ENCODE peak calls at places on chromosome 7, in six cellular contexts. X is HepG2, E is SK-N-SH, S is GM12878, T is H1, A is K562. F is an unnamed sample.

GRCh38 chr7:157543276-157543675 is 206.5 kb downstream of the DNAJB6 start:
- DNase-seq in X (no peak), E (no peak), S (no peak), T (no peak), A (no peak), F (no peak)

GRCh38 chr7:105838273-105839141 is 37.9 kb downstream of the ATXN7L1 start:
- DNase-seq in X (no peak), E (peak), S (no peak), T (no peak), A (no peak), F (no peak)

GRCh38 chr7:151687523-151688235 is 168.0 kb upstream of the RHEB start:
- DNase-seq in X (peak), E (peak), S (no peak), T (peak), A (peak), F (no peak)

GRCh38 chr7:92061154-92061553 is 73.1 kb downstream of the CYP51A1 start:
- DNase-seq in X (no peak), E (no peak), S (no peak), T (no peak), A (no peak), F (peak)

GRCh38 chr7:153567426-153567825 is 484.8 kb upstream of the DPP6 start:
- DNase-seq in X (no peak), E (no peak), S (no peak), T (no peak), A (no peak), F (no peak)

GRCh38 chr7:84975586-84976185 is 211.2 kb downstream of the SEMA3D start:
- DNase-seq in X (no peak), E (no peak), S (no peak), T (no peak), A (no peak), F (no peak)

GRCh38 chr7:68925241-68925640 is 673.0 kb upstream of the AUTS2 start:
- DNase-seq in X (no peak), E (no peak), S (no peak), T (no peak), A (no peak), F (no peak)

GRCh38 chr7:28630350-28630749 is 218.0 kb downstream of the CREB5 start:
- DNase-seq in X (no peak), E (no peak), S (no peak), T (no peak), A (no peak), F (no peak)

GRCh38 chr7:106618480-106618879 is 42.5 kb downstream of the CCDC71L start:
- DNase-seq in X (no peak), E (no peak), S (no peak), T (no peak), A (no peak), F (no peak)

GRCh38 chr7:18855796-18856195 is 261.6 kb downstream of the TWIST1 start:
- DNase-seq in X (no peak), E (no peak), S (no peak), T (no peak), A (no peak), F (no peak)

GRCh38 chr7:143256325-143256724 is 6.9 kb upstream of the GSTK1 start:
- DNase-seq in X (no peak), E (no peak), S (no peak), T (no peak), A (peak), F (no peak)

GRCh38 chr7:42527004-42527403 is 290.0 kb upstream of the GLI3 start:
- DNase-seq in X (no peak), E (no peak), S (no peak), T (no peak), A (no peak), F (no peak)

GRCh38 chr7:157613575-157614322 is 276.9 kb downstream of the DNAJB6 start:
- DNase-seq in X (no peak), E (no peak), S (no peak), T (no peak), A (no peak), F (no peak)

GRCh38 chr7:131131746-131132431 is 195.8 kb upstream of the MKLN1 start:
- DNase-seq in X (no peak), E (no peak), S (no peak), T (no peak), A (no peak), F (no peak)

GRCh38 chr7:135774284-135774683 is 25.7 kb upstream of the FAM180A start:
- DNase-seq in X (peak), E (no peak), S (no peak), T (no peak), A (no peak), F (no peak)

GRCh38 chr7:131326576-131326975 is 1.1 kb upstream of the MKLN1 start:
- DNase-seq in X (peak), E (no peak), S (no peak), T (no peak), A (no peak), F (no peak)

GRCh38 chr7:91079491-91079890 is 184.7 kb upstream of the FZD1 start:
- DNase-seq in X (no peak), E (no peak), S (no peak), T (no peak), A (no peak), F (no peak)

GRCh38 chr7:155198206-155198892 is 99.3 kb upstream of the INSIG1 start:
- DNase-seq in X (no peak), E (no peak), S (no peak), T (no peak), A (no peak), F (no peak)

GRCh38 chr7:11233871-11234270 is 260.2 kb downstream of the PHF14 start:
- DNase-seq in X (no peak), E (no peak), S (no peak), T (no peak), A (no peak), F (no peak)

GRCh38 chr7:155788616-155789000 is 23.7 kb downstream of the SHH start:
- DNase-seq in X (no peak), E (peak), S (no peak), T (no peak), A (no peak), F (no peak)

GRCh38 chr7:70738080-70738479 is 393.9 kb upstream of the GALNT17 start:
- DNase-seq in X (no peak), E (no peak), S (no peak), T (no peak), A (no peak), F (no peak)

GRCh38 chr7:143410523-143411004 is 1.9 kb upstream of the EPHA1 start:
- DNase-seq in X (no peak), E (no peak), S (no peak), T (peak), A (no peak), F (peak)

GRCh38 chr7:155190608-155191536 is 106.8 kb upstream of the INSIG1 start:
- DNase-seq in X (no peak), E (peak), S (no peak), T (no peak), A (peak), F (no peak)

GRCh38 chr7:154794147-154794780 is 208.7 kb downstream of the PAXIP1 start:
- DNase-seq in X (no peak), E (no peak), S (no peak), T (no peak), A (peak), F (peak)

GRCh38 chr7:150610193-150610592 is 22.0 kb downstream of the GIMAP6 start:
- DNase-seq in X (no peak), E (no peak), S (no peak), T (no peak), A (no peak), F (no peak)

GRCh38 chr7:41238851-41239331 is 464.0 kb downstream of the INHBA start:
- DNase-seq in X (no peak), E (no peak), S (no peak), T (no peak), A (no peak), F (no peak)

GRCh38 chr7:77799078-77799964 is 748 bp downstream of the PHTF2 start:
- DNase-seq in X (no peak), E (peak), S (no peak), T (no peak), A (peak), F (peak)

GRCh38 chr7:127932496-127932895 is 98.7 kb downstream of the LRRC4 start:
- DNase-seq in X (no peak), E (no peak), S (no peak), T (no peak), A (no peak), F (no peak)

GRCh38 chr7:39733881-39734571 is 110.7 kb downstream of the RALA start:
- DNase-seq in X (peak), E (no peak), S (no peak), T (no peak), A (no peak), F (no peak)

GRCh38 chr7:80929619-80930018 is 10.8 kb upstream of the SEMA3C start:
- DNase-seq in X (no peak), E (no peak), S (no peak), T (no peak), A (no peak), F (no peak)

GRCh38 chr7:2805213-2806003 is 38.7 kb downstream of the GNA12 start:
- DNase-seq in X (peak), E (no peak), S (no peak), T (no peak), A (peak), F (no peak)

GRCh38 chr7:17732083-17732482 is 208.2 kb downstream of the SNX13 start:
- DNase-seq in X (no peak), E (no peak), S (no peak), T (no peak), A (no peak), F (no peak)

GRCh38 chr7:2521341-2521745 is 1.8 kb downstream of the LFNG start:
- DNase-seq in X (no peak), E (no peak), S (no peak), T (no peak), A (no peak), F (no peak)

GRCh38 chr7:33932832-33933468 is 27.6 kb downstream of the BMPER start:
- DNase-seq in X (peak), E (peak), S (no peak), T (peak), A (peak), F (peak)

GRCh38 chr7:40885503-40885902 is 750.7 kb downstream of the SUGCT start:
- DNase-seq in X (no peak), E (no peak), S (no peak), T (no peak), A (no peak), F (no peak)

GRCh38 chr7:8212638-8213037 is 49.3 kb downstream of the ICA1 start:
- DNase-seq in X (no peak), E (no peak), S (no peak), T (no peak), A (no peak), F (no peak)

GRCh38 chr7:101705327-101705726 is 76.2 kb upstream of the MYL10 start:
- DNase-seq in X (no peak), E (no peak), S (no peak), T (no peak), A (no peak), F (peak)

GRCh38 chr7:157712666-157713235 is 375.9 kb downstream of the DNAJB6 start:
- DNase-seq in X (no peak), E (no peak), S (no peak), T (no peak), A (no peak), F (no peak)

GRCh38 chr7:134485202-134485601 is 26.3 kb upstream of the AKR1B1 start:
- DNase-seq in X (no peak), E (no peak), S (no peak), T (no peak), A (no peak), F (no peak)

GRCh38 chr7:111077001-111077400 is 13.9 kb upstream of the LRRN3 start:
- DNase-seq in X (no peak), E (no peak), S (no peak), T (no peak), A (no peak), F (no peak)
- TF ChIP-seq GABPA in X (no peak), E (no peak), S (no peak), T (no peak), A (no peak), F (no peak)

GRCh38 chr7:149373089-149373488 is 87.8 kb downstream of the ZNF777 start:
- DNase-seq in X (no peak), E (no peak), S (no peak), T (no peak), A (no peak), F (no peak)

GRCh38 chr7:149379625-149380024 is 81.2 kb downstream of the ZNF777 start:
- DNase-seq in X (no peak), E (no peak), S (no peak), T (no peak), A (no peak), F (no peak)

GRCh38 chr7:149375234-149376008 is 85.4 kb downstream of the ZNF777 start:
- DNase-seq in X (no peak), E (no peak), S (no peak), T (no peak), A (no peak), F (no peak)

GRCh38 chr7:149381245-149381644 is 79.6 kb downstream of the ZNF777 start:
- DNase-seq in X (no peak), E (no peak), S (no peak), T (no peak), A (no peak), F (no peak)

GRCh38 chr7:149377386-149377785 is 83.5 kb downstream of the ZNF777 start:
- DNase-seq in X (no peak), E (no peak), S (no peak), T (no peak), A (no peak), F (no peak)
- TF ChIP-seq GABPA in X (no peak), E (no peak), S (no peak), T (no peak), A (no peak), F (no peak)

DNA sequence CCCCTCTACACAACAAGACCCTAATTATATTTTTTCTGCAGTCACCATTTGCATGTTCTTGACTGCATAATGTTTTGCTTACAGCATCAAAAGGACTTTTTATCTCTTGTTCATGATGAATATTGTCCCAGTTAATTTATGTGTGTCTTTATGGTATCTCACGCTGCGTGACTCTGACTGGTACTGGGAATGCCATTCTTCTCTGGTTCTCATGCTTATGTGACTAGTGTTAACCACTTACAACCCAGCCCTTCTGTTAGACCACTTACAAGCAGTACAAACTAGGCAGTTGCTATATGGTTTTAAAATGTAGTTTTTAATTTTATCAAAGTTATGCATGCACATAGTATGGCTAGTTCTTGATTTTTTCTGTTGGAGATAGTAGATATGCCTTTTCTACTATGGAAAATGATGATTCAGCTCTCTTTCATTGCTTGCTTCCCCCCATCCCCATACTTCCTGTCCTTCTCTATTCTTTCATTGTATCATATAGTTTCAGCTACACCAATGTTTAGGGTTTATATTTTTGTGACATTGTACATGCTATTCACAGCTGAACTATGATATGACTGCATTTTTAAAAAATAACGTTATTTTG is 24.9 kb downstream of the BZW2 start:
- DNase-seq in X (no peak), E (no peak), S (no peak), T (no peak), A (no peak), F (no peak)
- TF ChIP-seq GABPA in X (no peak), E (no peak), S (no peak), T (no peak), A (no peak), F (no peak)

GRCh38 chr7:23662124-23662982 is 17.6 kb upstream of the FAM221A start:
- DNase-seq in X (no peak), E (no peak), S (no peak), T (no peak), A (no peak), F (no peak)

GRCh38 chr7:23658831-23659427 is 21.1 kb upstream of the FAM221A start:
- DNase-seq in X (no peak), E (no peak), S (no peak), T (no peak), A (no peak), F (no peak)

GRCh38 chr7:23664122-23664521 is 15.9 kb upstream of the FAM221A start:
- DNase-seq in X (no peak), E (no peak), S (no peak), T (no peak), A (no peak), F (no peak)

DNA sequence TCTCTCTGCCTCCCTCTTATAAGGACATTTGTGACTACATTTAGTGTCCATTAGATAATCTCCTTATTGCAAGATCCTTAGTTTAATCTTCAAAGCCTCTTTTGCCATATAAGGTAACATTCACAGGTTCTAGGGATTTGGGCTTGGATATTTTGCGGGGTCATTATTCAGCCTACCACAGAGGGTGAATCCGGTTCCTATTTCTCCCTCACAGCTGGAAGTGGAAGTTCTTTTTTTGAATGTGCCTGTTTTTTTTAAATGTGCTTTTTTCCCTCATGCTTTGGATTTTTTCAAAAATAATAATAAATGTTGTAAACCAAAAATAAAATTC is 17.1 kb upstream of the FAM221A start:
- DNase-seq in X (no peak), E (no peak), S (no peak), T (no peak), A (no peak), F (no peak)
- TF ChIP-seq GABPA in X (no peak), E (no peak), S (no peak), T (no peak), A (no peak), F (no peak)

DNA sequence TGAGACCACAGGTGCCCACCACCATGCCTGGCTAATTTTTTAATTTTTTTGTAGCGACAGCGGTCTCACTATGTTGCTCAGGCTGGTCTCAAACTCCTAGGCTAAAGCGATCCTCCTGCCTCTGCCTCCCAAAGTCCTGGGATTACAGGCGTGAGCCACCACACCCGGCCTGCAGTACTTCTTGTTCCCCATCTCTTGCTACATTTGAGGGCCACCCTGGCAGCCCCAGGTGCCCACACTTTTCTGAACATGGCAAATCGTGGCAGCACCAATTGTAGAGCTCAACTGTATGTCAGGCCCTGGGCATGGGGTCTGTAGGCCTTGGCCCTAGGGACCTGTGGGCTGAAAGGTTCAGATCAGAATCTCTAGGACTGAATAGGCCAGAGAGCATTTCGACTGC is 25.1 kb upstream of the LIMK1 start:
- DNase-seq in X (no peak), E (no peak), S (no peak), T (no peak), A (no peak), F (no peak)
- TF ChIP-seq GABPA in X (no peak), E (no peak), S (no peak), T (no peak), A (no peak), F (no peak)

F was measured in HL-60.